ENCODE peak calls at places on chromosomes 3 and 15, in ten cellular contexts. Y is right atrium auricular region, J is ascending aorta, V is small intestine, I is fibroblast of lung, L is A549, K is adrenal gland, B is cardiac muscle cell, X is IMR-90, M is GM23248. A is an unnamed sample.

GRCh38 chr3:113597611-113598382 is 65.4 kb downstream of the SIDT1 start:
- DNase-seq in I (no peak), K (no peak), L (no peak), X (no peak), J (no peak), V (no peak), Y (no peak), B (no peak), M (no peak), A (no peak)

GRCh38 chr3:127136024-127136600 is 56.8 kb upstream of the PRR23E start:
- DNase-seq in I (no peak), V (no peak), B (no peak), X (no peak), K (no peak), J (no peak), Y (no peak), L (no peak), M (no peak), A (no peak)

GRCh38 chr3:29050155-29050554 is 230.7 kb upstream of the RBMS3 start:
- DNase-seq in B (no peak), L (no peak), K (no peak), M (no peak), I (no peak), V (no peak), J (no peak), X (no peak), Y (no peak), A (no peak)

GRCh38 chr3:173706630-173707029 is 309.1 kb downstream of the NLGN1 start:
- DNase-seq in V (no peak), L (no peak), X (no peak), J (no peak), I (no peak), M (no peak), B (no peak), Y (no peak), K (no peak), A (no peak)

GRCh38 chr15:78067328-78068241 is 9.9 kb downstream of the TBC1D2B start:
- DNase-seq in X (no peak), L (no peak), M (peak; percentile 31), I (peak; percentile 48), B (no peak), V (no peak), K (peak; percentile 53), J (no peak), Y (no peak), A (no peak)

GRCh38 chr3:194130807-194131589 is 5.0 kb upstream of the HES1 start:
- DNase-seq in K (no peak), X (no peak), M (peak; percentile 42), Y (no peak), B (peak; percentile 15), V (peak; percentile 72), L (no peak), I (peak; percentile 77), J (no peak), A (no peak)

GRCh38 chr15:52784799-52785671 is 5.1 kb downstream of the ONECUT1 start:
- DNase-seq in X (no peak), M (no peak), B (no peak), V (no peak), L (no peak), K (no peak), I (no peak), J (no peak), Y (no peak), A (no peak)

GRCh38 chr3:195183071-195183776 is 87.7 kb downstream of the XXYLT1 start:
- DNase-seq in L (no peak), B (no peak), X (no peak), V (no peak), M (no peak), J (no peak), I (peak; percentile 43), Y (no peak), K (no peak), A (no peak)

GRCh38 chr3:13174803-13175135 is 101.5 kb upstream of the IQSEC1 start:
- DNase-seq in L (no peak), X (no peak), M (no peak), K (no peak), Y (no peak), J (no peak), V (no peak), I (no peak), B (no peak), A (no peak)

GRCh38 chr3:188233320-188233719 is 79.4 kb downstream of the LPP start:
- DNase-seq in X (peak; percentile 78), I (peak; percentile 67), K (peak; percentile 49), M (peak; percentile 76), B (no peak), V (no peak), Y (no peak), L (no peak), J (no peak), A (no peak)

GRCh38 chr3:188230962-188231361 is 77.0 kb downstream of the LPP start:
- DNase-seq in L (no peak), I (peak; percentile 60), Y (no peak), J (peak; percentile 47), B (no peak), K (peak; percentile 51), X (peak; percentile 75), M (peak; percentile 84), V (no peak), A (peak; percentile 54)

GRCh38 chr3:188231454-188231853 is 77.5 kb downstream of the LPP start:
- DNase-seq in K (no peak), X (no peak), M (no peak), B (no peak), J (no peak), Y (no peak), L (no peak), I (no peak), V (no peak), A (no peak)

GRCh38 chr3:188234172-188234571 is 80.2 kb downstream of the LPP start:
- DNase-seq in I (peak; percentile 86), K (no peak), J (no peak), X (peak; percentile 76), Y (no peak), V (no peak), M (peak; percentile 85), L (no peak), B (no peak), A (no peak)

DNA sequence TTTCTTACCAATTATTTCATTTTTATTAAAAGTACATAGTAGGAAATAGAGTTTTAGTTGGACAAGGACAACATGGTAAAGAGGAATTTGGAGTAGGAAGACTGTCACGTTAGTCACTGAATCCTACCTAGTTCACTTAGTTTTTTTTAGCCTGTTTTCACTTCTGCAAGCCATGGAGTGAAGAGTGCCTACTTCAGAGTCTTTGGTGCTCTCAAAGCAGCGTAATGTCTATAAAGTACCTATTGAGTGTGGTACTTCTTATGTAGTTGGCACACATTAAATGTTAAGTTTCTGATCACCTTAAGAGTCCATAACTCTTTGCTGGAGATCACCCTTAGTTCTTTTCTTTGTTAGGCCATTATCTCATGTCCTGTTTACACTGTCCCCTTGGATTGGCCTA is 78.7 kb downstream of the LPP start:
- DNase-seq in J (no peak), I (no peak), Y (no peak), M (no peak), K (no peak), V (no peak), B (no peak), L (no peak), X (no peak), A (no peak)
- H3K4me1 ChIP-seq in J (peaks cover 80% of the 10 kb centered on the region), I (peaks cover 15% of the 10 kb centered on the region), Y (no peaks in the 10 kb centered on the region), M (peaks cover 22% of the 10 kb centered on the region), K (peaks cover 12% of the 10 kb centered on the region), V (peaks cover 9% of the 10 kb centered on the region), B (no peaks in the 10 kb centered on the region), L (peaks cover 51% of the 10 kb centered on the region), X (peaks cover 19% of the 10 kb centered on the region), A (peaks cover 35% of the 10 kb centered on the region)

GRCh38 chr3:108296239-108296638 is at the start of gene HHLA2:
- DNase-seq in B (no peak), V (peak; percentile 97), I (peak; percentile 11), K (no peak), J (no peak), M (peak; percentile 28), Y (no peak), L (no peak), X (peak; percentile 13), A (no peak)
- H3K4me3 ChIP-seq in B (no peak within 1 kb of the TSS), V (peak within 1 kb of the TSS; percentile 61), I (no peak within 1 kb of the TSS), K (no peak within 1 kb of the TSS), J (no peak within 1 kb of the TSS), M (no peak within 1 kb of the TSS), Y (no peak within 1 kb of the TSS), L (no peak within 1 kb of the TSS), X (no peak within 1 kb of the TSS), A (no peak within 1 kb of the TSS)

GRCh38 chr3:124275421-124275820 is 283.5 kb upstream of the ROPN1 start:
- DNase-seq in V (no peak), K (no peak), L (no peak), B (no peak), J (no peak), M (no peak), Y (no peak), X (no peak), I (no peak), A (no peak)

GRCh38 chr3:124273651-124274050 is 281.7 kb upstream of the ROPN1 start:
- DNase-seq in I (peak; percentile 43), X (peak; percentile 17), B (no peak), K (no peak), V (no peak), M (peak; percentile 37), Y (no peak), L (no peak), J (no peak), A (no peak)

GRCh38 chr3:124276163-124276862 is 284.4 kb upstream of the ROPN1 start:
- DNase-seq in L (no peak), J (no peak), K (no peak), I (no peak), V (peak; percentile 47), M (no peak), X (no peak), Y (no peak), B (no peak), A (no peak)

GRCh38 chr3:124277516-124277890 is 285.6 kb upstream of the ROPN1 start:
- DNase-seq in M (peak; percentile 41), K (no peak), X (peak; percentile 22), B (no peak), V (peak; percentile 29), L (no peak), I (peak; percentile 81), J (no peak), Y (no peak), A (no peak)

DNA sequence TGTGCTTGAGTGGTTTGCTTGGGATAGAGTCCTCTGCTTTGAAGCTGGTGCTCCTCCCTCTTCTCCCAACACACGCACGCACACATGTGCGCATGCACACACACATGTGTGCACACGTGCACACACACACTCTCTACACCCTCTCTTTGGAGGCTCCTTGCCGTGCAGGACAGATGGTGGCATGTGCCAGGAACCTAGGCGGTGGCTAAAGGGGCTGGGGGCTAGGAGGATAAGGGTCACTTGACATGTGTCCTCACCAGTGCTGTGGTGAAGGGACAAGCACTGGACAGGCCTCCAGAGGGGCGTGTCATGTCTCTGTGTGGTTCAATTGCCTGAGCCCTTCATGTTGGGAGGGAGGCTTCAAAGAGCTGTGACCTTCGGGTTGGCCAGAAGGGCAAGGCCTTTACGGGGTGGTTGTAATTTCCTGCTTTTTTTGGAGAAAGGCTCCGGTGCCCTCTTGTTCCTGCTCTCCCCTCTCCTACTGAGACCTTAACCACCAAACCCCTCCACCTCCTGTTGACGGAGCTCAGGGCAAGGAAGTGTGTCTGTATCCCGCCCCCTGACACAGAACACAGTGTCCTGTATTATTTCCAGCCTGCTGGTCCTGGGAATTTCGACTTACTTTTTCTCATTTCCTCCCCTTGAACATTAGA is 285.1 kb upstream of the ROPN1 start:
- DNase-seq in K (peak; percentile 39), X (no peak), I (no peak), Y (no peak), J (no peak), M (no peak), V (no peak), L (no peak), B (no peak), A (no peak)
- H3K27ac ChIP-seq in K (peak overlapping the region; percentile 69), X (no peak overlapping the region), I (no peak overlapping the region), Y (peak overlapping the region; percentile 67), J (peak overlapping the region; percentile 98), M (no peak overlapping the region), V (no peak overlapping the region), L (no peak overlapping the region), B (no peak overlapping the region), A (peak overlapping the region; percentile 96)

GRCh38 chr15:70907784-70908471 is 15.3 kb downstream of the LRRC49 start:
- DNase-seq in K (no peak), J (no peak), Y (no peak), X (no peak), V (no peak), B (no peak), I (no peak), M (no peak), L (no peak), A (no peak)
- H3K4me1 ChIP-seq in K (no peaks in the 10 kb centered on the region), J (no peaks in the 10 kb centered on the region), Y (no peaks in the 10 kb centered on the region), X (peaks cover 3% of the 10 kb centered on the region), V (no peaks in the 10 kb centered on the region), B (peaks cover 10% of the 10 kb centered on the region), I (no peaks in the 10 kb centered on the region), M (peaks cover 3% of the 10 kb centered on the region), L (peaks cover 5% of the 10 kb centered on the region), A (no peaks in the 10 kb centered on the region)